ENCODE peak calls at places on chromosome 13, in nine cellular contexts. N, M, P, X, C, T, E, V and S are unnamed samples.

GRCh38 chr13:44373601-44374347 is at the start of gene SERP2:
- DNase-seq in T (peak), C (peak), V (peak), P (no peak), X (no peak), M (peak), E (no peak), N (peak), S (no peak)

GRCh38 chr13:80036845-80037504 is 304.0 kb downstream of the SPRY2 start:
- DNase-seq in C (no peak), T (no peak), M (no peak), E (no peak), V (no peak), N (no peak), P (no peak), X (no peak), S (no peak)

GRCh38 chr13:67568205-67568604 is 338.1 kb upstream of the PCDH9 start:
- DNase-seq in E (no peak), C (no peak), N (no peak), V (no peak), X (no peak), P (no peak), T (no peak), M (no peak), S (no peak)

GRCh38 chr13:110628477-110628793 is 13.1 kb downstream of the NAXD start:
- DNase-seq in E (peak), M (no peak), V (no peak), T (no peak), N (no peak), P (no peak), X (no peak), C (no peak), S (no peak)

GRCh38 chr13:100725472-100725871 is 50.9 kb upstream of the TMTC4 start:
- DNase-seq in C (no peak), P (no peak), V (no peak), M (no peak), N (no peak), X (no peak), E (no peak), T (no peak), S (no peak)

GRCh38 chr13:112032186-112032835 is 34.6 kb upstream of the SOX1 start:
- DNase-seq in T (no peak), N (no peak), X (no peak), V (no peak), M (peak), C (no peak), P (no peak), E (peak), S (peak)

GRCh38 chr13:44272692-44273091 is 100.9 kb upstream of the SERP2 start:
- DNase-seq in M (no peak), N (no peak), E (peak), V (no peak), C (no peak), T (no peak), X (no peak), P (no peak), S (no peak)

GRCh38 chr13:60572003-60572792 is 175.2 kb downstream of the TDRD3 start:
- DNase-seq in C (peak), P (no peak), M (no peak), N (no peak), V (no peak), T (no peak), E (peak), X (no peak), S (peak)

GRCh38 chr13:40318366-40318765 is 348.1 kb downstream of the FOXO1 start:
- DNase-seq in C (no peak), T (no peak), P (no peak), V (peak), E (no peak), M (peak), N (peak), X (no peak), S (peak)

GRCh38 chr13:77595166-77595810 is 59.8 kb downstream of the SCEL start:
- DNase-seq in M (no peak), V (no peak), X (no peak), N (no peak), C (no peak), P (no peak), T (no peak), E (no peak), S (peak)

GRCh38 chr13:46866150-46866549 is 30.7 kb downstream of the HTR2A start:
- DNase-seq in E (peak), T (no peak), N (peak), M (no peak), V (peak), X (peak), P (no peak), C (peak), S (peak)

GRCh38 chr13:21033224-21033855 is 28.0 kb downstream of the LATS2 start:
- DNase-seq in T (no peak), P (no peak), M (no peak), C (no peak), N (no peak), V (peak), E (no peak), X (peak), S (no peak)

GRCh38 chr13:76803831-76804230 is 82.4 kb downstream of the KCTD12 start:
- DNase-seq in E (no peak), C (no peak), N (no peak), X (no peak), V (no peak), M (no peak), P (no peak), T (no peak), S (no peak)

GRCh38 chr13:103788061-103788652 is 721.9 kb upstream of the SLC10A2 start:
- DNase-seq in V (peak), P (no peak), E (peak), T (no peak), C (peak), X (no peak), M (no peak), N (no peak), S (no peak)

DNA sequence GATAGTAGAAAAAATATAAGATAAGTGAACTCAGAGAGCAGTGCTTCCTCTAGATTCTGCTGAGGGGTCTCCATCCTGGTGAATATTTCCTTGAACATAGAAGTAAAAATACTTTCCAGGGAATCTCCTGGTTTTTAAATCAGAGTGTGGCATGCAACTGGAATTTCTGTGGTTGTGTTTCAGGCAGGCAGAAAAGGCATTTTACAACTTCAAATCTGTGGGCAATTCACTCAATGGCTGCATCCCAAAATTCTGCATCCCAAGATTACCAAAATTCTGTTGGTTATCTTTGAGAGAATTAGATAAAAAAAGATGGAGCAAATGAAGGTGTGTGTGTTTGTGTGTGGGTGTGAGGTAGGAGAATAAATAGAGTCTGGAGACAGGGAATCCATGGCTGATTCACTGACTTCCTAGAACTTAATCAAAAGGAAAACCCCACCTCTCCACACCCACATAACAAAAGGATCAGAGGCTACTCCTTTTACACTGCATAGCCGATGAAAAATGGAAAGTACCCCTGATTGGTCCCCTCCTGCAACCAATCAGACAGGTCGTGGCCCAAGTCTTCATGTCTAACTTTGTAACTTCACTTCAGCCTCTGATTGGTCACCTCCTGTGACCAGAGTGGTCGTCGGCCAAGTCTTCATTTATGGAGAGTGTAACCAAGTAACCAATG is 112.9 kb downstream of the DLEU7 start:
- DNase-seq in C (no peak), P (no peak), M (no peak), T (no peak), V (no peak), X (no peak), N (no peak), E (no peak), S (no peak)
- H3K27ac ChIP-seq in C (no peak), P (no peak), M (no peak), T (no peak), V (no peak), X (no peak), N (peak), E (no peak), S (no peak)

GRCh38 chr13:106520205-106521004 is 15.1 kb downstream of the EFNB2 start:
- DNase-seq in T (no peak), C (no peak), X (no peak), E (no peak), M (no peak), N (no peak), V (peak), P (no peak), S (no peak)
- TF ChIP-seq CTCF in T (no peak), C (peak), X (peak), E (peak), M (no peak), N (peak), V (peak), P (no peak), S (no peak)

GRCh38 chr13:19634129-19634740 is 776 bp downstream of the MPHOSPH8 start:
- DNase-seq in P (no peak), E (peak), M (no peak), V (peak), C (no peak), N (no peak), X (peak), T (no peak), S (no peak)

GRCh38 chr13:19633340-19634128 is at the start of gene MPHOSPH8:
- DNase-seq in V (peak), C (peak), T (peak), M (peak), E (peak), P (peak), X (peak), N (peak), S (peak)

GRCh38 chr13:19632915-19633339 is 532 bp upstream of the MPHOSPH8 start:
- DNase-seq in E (no peak), C (no peak), X (no peak), P (no peak), N (no peak), M (no peak), T (no peak), V (no peak), S (no peak)
- H3K27ac ChIP-seq in E (peak), C (no peak), X (peak), P (peak), N (peak), M (peak), T (peak), V (peak), S (peak)

DNA sequence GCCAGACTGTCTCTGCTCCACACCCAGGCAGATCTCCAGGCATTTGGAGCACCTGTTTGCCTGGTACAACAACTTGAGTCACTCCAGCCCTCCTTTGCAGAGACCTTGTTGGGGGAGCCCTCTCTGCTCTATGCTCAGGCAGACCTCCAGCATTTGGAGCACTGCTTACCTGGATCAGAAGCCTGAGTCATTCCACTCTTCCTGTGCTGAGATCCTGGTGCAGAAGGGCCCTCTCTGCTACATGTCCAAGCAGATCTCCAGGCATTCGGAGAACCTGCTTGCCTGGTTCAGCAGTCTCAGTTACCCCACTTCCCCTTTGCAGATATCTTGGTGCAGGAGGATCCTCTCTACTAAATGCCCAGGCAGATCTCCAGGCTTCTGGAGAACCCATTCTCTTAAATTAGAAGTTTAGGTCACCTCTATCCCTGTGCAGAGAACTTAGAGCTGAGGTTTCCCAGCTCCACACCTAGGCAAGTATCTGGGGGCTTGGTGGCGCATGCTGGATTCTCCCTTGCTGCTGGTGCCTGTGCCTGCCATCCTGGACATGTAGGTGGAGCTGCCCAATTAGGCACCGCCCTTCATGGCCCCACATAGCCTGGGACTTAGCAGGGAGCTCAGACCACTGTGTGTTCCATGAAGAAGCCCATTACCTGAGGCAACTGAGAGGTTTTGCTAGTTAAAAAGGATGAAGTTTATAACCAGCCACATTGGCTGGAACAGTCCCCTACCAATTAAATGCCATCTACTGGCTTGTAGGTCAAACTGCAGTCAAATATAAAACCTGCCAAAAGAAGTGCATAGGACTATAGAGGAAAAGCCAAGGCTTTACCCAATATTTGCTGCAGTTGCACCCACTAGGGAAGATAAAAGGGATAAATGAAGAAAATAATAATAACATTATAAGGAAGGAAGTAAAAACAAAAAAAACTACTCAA is 97.6 kb upstream of the SLITRK6 start:
- DNase-seq in C (peak), T (no peak), V (no peak), X (no peak), E (no peak), M (no peak), N (no peak), P (no peak), S (peak)
- TF ChIP-seq CTCF in C (peak), T (no peak), V (no peak), X (no peak), E (peak), M (no peak), N (no peak), P (peak), S (no peak)

GRCh38 chr13:73672492-73672891 is 461.7 kb downstream of the KLF12 start:
- DNase-seq in C (no peak), M (no peak), V (no peak), P (no peak), T (no peak), E (no peak), N (no peak), X (no peak), S (no peak)

GRCh38 chr13:73681015-73681414 is 453.2 kb downstream of the KLF12 start:
- DNase-seq in X (no peak), V (no peak), N (no peak), E (no peak), P (no peak), C (no peak), M (no peak), T (no peak), S (no peak)

GRCh38 chr13:73677041-73677589 is 457.1 kb downstream of the KLF12 start:
- DNase-seq in M (no peak), X (no peak), V (no peak), E (peak), C (no peak), P (no peak), T (no peak), N (no peak), S (peak)

GRCh38 chr13:73673931-73674330 is 460.3 kb downstream of the KLF12 start:
- DNase-seq in N (no peak), V (no peak), E (no peak), X (no peak), M (no peak), T (no peak), C (no peak), P (no peak), S (no peak)

DNA sequence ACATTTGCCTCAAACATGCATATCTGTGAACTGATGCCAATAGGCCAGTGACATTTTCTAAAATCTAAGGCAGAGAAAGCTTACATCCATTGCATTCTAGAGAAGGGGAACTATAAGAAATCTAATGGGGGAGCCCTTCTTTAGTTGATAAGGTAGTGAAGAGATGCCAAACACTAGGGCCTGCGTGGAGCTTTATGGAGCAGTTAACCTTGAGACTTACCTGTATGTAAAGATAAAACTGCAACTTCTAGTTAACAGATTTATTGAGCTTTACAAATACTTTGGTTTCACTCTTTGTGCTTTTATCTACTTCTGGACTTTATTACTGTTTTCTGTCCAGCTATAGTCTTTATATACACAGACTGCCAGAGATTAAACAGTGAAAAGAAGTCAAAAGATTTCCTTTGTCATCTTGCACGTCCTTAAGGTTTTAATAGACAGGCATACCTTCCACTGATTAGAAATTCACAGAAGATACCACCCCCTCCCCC is 457.6 kb downstream of the KLF12 start:
- DNase-seq in N (no peak), V (no peak), M (no peak), E (no peak), C (no peak), T (no peak), P (no peak), X (no peak), S (no peak)
- H3K27ac ChIP-seq in N (no peak), V (no peak), M (no peak), E (peak), C (no peak), T (peak), P (no peak), X (no peak), S (no peak)

DNA sequence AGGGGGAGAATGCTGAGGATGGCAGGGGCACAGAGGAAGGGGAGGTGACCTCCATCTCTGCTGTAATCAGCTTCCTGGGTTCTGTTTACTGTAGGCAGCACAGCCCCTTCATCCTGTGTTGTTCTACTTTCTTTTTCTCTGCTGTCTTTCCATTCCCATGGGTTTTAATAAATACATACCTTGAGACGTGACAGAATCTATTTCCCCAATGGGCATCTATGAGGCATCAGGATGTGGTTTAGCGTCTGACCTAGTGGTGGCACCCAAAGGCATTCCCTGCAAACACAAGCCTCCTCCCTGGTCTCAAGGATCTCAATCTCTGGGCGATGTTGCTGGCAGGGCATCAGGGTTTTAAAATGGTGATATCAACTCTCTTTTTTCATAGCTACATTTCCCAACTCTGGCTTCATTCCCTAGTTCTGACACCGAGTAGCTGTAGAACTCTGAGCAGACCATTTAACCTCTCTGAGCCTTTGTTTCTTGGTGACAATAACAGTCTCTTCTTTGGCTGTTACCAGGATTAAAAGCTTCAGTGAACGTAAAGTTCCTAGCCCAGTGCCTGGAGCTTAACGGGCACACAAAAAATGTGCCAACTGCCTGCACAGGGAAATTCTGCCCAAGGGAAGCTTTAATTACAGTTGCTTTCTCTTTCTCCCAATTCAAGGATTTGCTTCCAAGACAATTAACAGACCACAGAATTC is 60.9 kb downstream of the ALOX5AP start:
- DNase-seq in X (no peak), T (no peak), P (no peak), N (no peak), M (no peak), V (no peak), E (peak), C (no peak), S (peak)
- TF ChIP-seq CTCF in X (peak), T (no peak), P (no peak), N (no peak), M (no peak), V (no peak), E (no peak), C (peak), S (peak)

DNA sequence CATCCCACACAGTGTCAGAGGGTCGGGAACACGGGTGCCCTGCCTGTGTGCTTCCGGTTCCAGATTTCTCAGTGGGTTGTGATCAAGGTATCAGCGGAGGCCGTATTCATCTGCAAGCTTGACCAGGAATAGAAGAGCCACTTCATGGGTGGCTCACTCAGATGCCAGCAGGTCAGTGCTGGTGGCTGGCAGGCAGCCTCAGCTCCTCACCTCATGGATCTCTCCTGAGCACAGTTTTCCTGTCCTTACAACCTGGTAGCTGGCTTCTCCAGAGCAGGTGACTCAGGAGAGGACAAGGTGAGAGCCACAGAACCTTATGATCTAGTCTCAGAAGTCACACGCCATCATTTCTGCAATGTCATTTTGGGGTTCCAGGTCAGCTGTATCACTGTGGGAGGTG is 44.8 kb upstream of the SPATA13 start:
- DNase-seq in E (no peak), T (no peak), M (no peak), C (no peak), V (no peak), X (no peak), N (no peak), P (no peak), S (no peak)
- H3K27ac ChIP-seq in E (no peak), T (no peak), M (no peak), C (no peak), V (no peak), X (no peak), N (no peak), P (no peak), S (no peak)

GRCh38 chr13:71674776-71675352 is 192.1 kb downstream of the DACH1 start:
- DNase-seq in C (peak), P (no peak), N (no peak), X (no peak), E (no peak), V (no peak), T (no peak), M (no peak), S (no peak)
- TF ChIP-seq CTCF in C (peak), P (no peak), N (no peak), X (no peak), E (peak), V (no peak), T (no peak), M (no peak), S (no peak)